ENCODE peak calls at places on chromosomes 1 and 21, in five cellular contexts. C, F, T, G and W are unnamed samples.

GRCh38 chr1:155000725-155001437 is 1.7 kb upstream of the ZBTB7B start:
- DNase-seq in C (peak), F (peak), T (peak), G (peak), W (peak)

GRCh38 chr1:195462152-195462551 is 1146.1 kb downstream of the KCNT2 start:
- DNase-seq in C (no peak), G (no peak), F (no peak), T (no peak), W (no peak)

GRCh38 chr1:100065183-100065968 is 67.4 kb downstream of the SASS6 start:
- DNase-seq in F (no peak), C (no peak), T (no peak), G (no peak), W (no peak)

GRCh38 chr1:225601902-225602589 is 50.9 kb downstream of the ENAH start:
- DNase-seq in G (no peak), F (no peak), T (no peak), C (no peak), W (no peak)

GRCh38 chr1:99292946-99293345 is 28.7 kb downstream of the PLPPR4 start:
- DNase-seq in C (no peak), F (no peak), G (no peak), T (no peak), W (no peak)

GRCh38 chr1:47656719-47657685 is 219.2 kb downstream of the FOXD2 start:
- DNase-seq in T (peak), G (peak), C (no peak), F (peak), W (peak)

GRCh38 chr1:10161541-10162290 is 48.7 kb upstream of the KIF1B start:
- DNase-seq in C (no peak), T (peak), F (no peak), G (peak), W (no peak)

GRCh38 chr1:167342846-167343245 is 122.2 kb downstream of the POU2F1 start:
- DNase-seq in T (no peak), C (no peak), F (no peak), G (no peak), W (peak)

GRCh38 chr1:239717097-239718051 is 331.0 kb downstream of the CHRM3 start:
- DNase-seq in F (no peak), G (no peak), T (no peak), C (no peak), W (no peak)

GRCh38 chr1:168783424-168783823 is 54.4 kb upstream of the DPT start:
- DNase-seq in T (no peak), G (no peak), C (no peak), F (no peak), W (no peak)

GRCh38 chr1:225767591-225768540 is 9.8 kb upstream of the SRP9 start:
- DNase-seq in T (peak), F (peak), C (peak), G (peak), W (peak)

GRCh38 chr1:198681831-198682756 is 43.3 kb downstream of the PTPRC start:
- DNase-seq in T (no peak), F (peak), C (peak), G (peak), W (peak)

GRCh38 chr1:4700801-4701200 is 46.4 kb downstream of the AJAP1 start:
- DNase-seq in C (no peak), T (no peak), G (no peak), F (no peak), W (no peak)

GRCh38 chr21:43712268-43712942 is 6.5 kb upstream of the PDXK start:
- DNase-seq in F (peak), G (no peak), T (no peak), C (peak), W (peak)

GRCh38 chr1:1306661-1307260 is 969 bp downstream of the ACAP3 start:
- DNase-seq in T (no peak), F (no peak), G (no peak), C (no peak), W (no peak)

GRCh38 chr1:192109576-192109975 is 48.7 kb upstream of the RGS18 start:
- DNase-seq in F (no peak), G (no peak), C (no peak), T (no peak), W (no peak)

GRCh38 chr1:51444096-51444495 is 75.0 kb downstream of the EPS15 start:
- DNase-seq in G (no peak), T (no peak), F (no peak), C (no peak), W (peak)

GRCh38 chr1:97144527-97144926 is 422.9 kb downstream of the PTBP2 start:
- DNase-seq in F (no peak), G (no peak), C (peak), T (no peak), W (peak)

GRCh38 chr1:226082959-226083302 is 20.4 kb downstream of the H3-3A start:
- DNase-seq in T (peak), F (peak), G (peak), C (peak), W (peak)

GRCh38 chr1:245765241-245766000 is 610.6 kb downstream of the KIF26B start:
- DNase-seq in G (no peak), F (no peak), C (peak), T (no peak), W (peak)

GRCh38 chr21:39660596-39660995 is 47.9 kb downstream of the B3GALT5 start:
- DNase-seq in T (peak), F (peak), C (peak), G (no peak), W (peak)

GRCh38 chr1:106534612-106535011 is 521.9 kb upstream of the PRMT6 start:
- DNase-seq in F (no peak), G (no peak), C (no peak), T (no peak), W (no peak)

GRCh38 chr1:180267761-180268555 is 37.9 kb downstream of the LHX4 start:
- DNase-seq in C (no peak), F (no peak), T (no peak), G (no peak), W (no peak)

GRCh38 chr1:196608401-196609113 is at the start of gene KCNT2:
- DNase-seq in T (peak), G (peak), F (peak), C (no peak), W (peak)

GRCh38 chr1:201774983-201775344 is 54.0 kb upstream of the IPO9 start:
- DNase-seq in F (no peak), T (no peak), C (no peak), G (no peak), W (no peak)
- H3K4me3 ChIP-seq in F (no peak), T (no peak), C (no peak), G (no peak), W (no peak)

GRCh38 chr1:217506878-217507277 is 124.0 kb downstream of the GPATCH2 start:
- DNase-seq in F (no peak), G (no peak), C (peak), T (no peak), W (peak)
- TF ChIP-seq CTCF in F (no peak), G (no peak), C (no peak), T (no peak), W (no peak)

DNA sequence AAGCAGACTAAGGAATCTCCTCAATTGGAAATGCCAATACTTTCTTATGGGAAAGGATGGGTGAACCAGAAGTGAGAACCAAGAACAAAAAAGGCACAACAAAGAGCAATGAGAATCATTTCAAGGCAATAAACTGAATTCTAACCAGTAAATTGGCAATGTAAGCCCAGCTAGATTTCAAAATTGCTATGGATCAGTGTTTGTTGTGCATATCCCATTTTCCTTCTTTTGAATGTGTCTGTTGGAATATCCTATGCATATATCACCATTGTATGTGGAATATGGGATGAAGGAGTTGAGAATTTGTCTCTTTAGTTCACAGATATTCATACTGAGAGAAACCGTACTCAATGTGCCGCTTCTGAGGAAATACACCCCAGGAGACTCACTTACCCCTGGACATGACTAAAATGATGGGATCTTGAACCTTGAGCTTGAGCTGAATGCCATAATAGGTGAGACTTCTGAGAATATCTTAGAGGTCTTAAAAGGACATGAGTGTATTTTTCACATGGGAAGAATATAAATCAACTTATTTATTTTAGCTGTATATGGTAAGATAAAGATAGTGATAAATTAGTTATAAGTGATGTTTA is 216.0 kb downstream of the BACH1 start:
- DNase-seq in T (no peak), F (no peak), C (no peak), G (no peak), W (no peak)
- H3K4me3 ChIP-seq in T (no peak), F (no peak), C (no peak), G (no peak), W (no peak)

DNA sequence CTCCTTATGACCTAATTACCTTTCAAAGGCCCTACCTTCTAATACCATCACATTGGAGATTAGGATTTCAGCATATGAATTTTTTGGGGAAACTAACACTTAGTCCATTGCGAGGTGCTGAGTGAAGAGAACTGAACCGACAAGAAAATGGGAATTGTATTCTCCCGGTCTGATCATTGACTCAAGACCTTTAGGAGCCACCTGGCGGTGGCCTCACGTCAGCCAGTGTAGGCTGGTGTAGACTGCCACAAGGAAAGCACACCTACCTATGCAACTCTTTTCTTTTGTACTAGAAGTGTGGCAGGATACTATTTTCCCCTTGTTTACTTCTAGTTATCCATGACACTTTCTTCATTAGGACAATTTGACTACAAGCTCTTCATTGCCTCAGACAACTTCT is 333.5 kb upstream of the B3GALT2 start:
- DNase-seq in T (no peak), G (no peak), C (no peak), F (no peak), W (no peak)
- TF ChIP-seq CTCF in T (no peak), G (no peak), C (no peak), F (no peak), W (no peak)

DNA sequence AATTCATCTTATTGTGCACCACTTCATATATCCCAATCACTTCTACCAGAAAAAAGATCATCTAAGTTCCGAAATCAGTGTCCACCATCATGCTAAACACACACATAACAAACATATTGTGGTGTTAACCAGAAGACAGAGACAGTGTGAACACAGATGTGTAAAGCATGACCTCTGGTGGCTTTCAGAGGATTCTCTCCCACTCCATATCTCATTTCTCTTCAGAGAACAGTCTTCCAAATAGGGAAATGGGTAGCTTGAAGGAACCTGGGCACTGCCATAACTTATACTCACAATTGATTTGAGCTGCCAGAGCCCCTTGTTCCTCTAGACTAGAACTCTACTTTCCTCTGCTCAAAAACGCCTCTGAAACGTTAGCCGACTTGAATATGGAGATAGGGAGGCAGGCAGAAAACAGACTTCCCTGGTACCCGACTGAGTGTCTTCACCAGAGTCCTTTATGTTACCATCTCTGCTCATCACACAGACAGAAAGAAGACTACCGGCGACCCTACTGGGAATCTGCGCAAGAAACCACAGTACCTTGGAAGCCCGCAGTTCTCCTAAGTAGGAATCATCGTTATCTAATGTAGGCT is 1.8 kb upstream of the ELAPOR1 start:
- DNase-seq in C (peak), T (no peak), G (no peak), F (no peak), W (peak)
- H3K4me3 ChIP-seq in C (peak), T (peak), G (peak), F (no peak), W (peak)

DNA sequence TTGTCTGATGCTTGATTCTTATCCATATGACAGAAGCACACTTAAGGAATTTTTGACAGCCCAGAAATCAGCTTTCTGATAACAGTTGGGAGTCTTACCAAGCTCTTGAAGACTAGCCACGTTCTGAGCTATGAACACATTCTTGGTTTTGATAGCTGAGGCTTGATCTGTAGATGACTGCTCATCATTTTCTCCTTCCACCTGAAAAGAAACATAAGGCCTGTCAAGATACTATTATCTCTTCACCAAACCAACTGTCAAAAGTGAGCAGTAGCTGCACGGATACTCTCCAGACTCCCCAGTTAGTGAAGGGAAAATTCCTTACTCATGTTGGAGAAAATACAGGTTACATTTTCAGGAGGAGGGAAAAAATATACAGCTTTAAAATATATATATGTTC is 12.2 kb downstream of the UBR4 start:
- DNase-seq in G (no peak), T (no peak), C (no peak), F (no peak), W (no peak)
- TF ChIP-seq CTCF in G (no peak), T (no peak), C (no peak), F (no peak), W (no peak)

GRCh38 chr1:151485685-151486255 is 25.4 kb upstream of the CGN start:
- DNase-seq in T (no peak), G (no peak), F (no peak), C (no peak), W (peak)
- H3K4me3 ChIP-seq in T (no peak), G (no peak), F (no peak), C (no peak), W (no peak)

GRCh38 chr1:35112668-35113067 is 33.5 kb downstream of the ZMYM1 start:
- DNase-seq in F (no peak), C (no peak), G (no peak), T (no peak), W (peak)
- TF ChIP-seq CTCF in F (no peak), C (peak), G (no peak), T (no peak), W (peak)